ENCODE peak calls at places on chromosomes 11 and 22, in seven cellular contexts. One of them, this sample, is unnamed.

GRCh38 chr11:72789493-72790131 is 4.2 kb downstream of the STARD10 start:
- DNase-seq in suprapubic skin: no peak
- DNase-seq in heart left ventricle: peak; percentile 76
- DNase-seq in Caco-2: no peak
- DNase-seq in tibial artery: no peak
- DNase-seq in GM12865: no peak
- DNase-seq in CD8-positive, alpha-beta T cell: no peak
- DNase-seq in this sample: no peak

GRCh38 chr11:84780689-84781293 is 846.4 kb downstream of the DLG2 start:
- DNase-seq in suprapubic skin: no peak
- DNase-seq in heart left ventricle: no peak
- DNase-seq in Caco-2: no peak
- DNase-seq in tibial artery: no peak
- DNase-seq in GM12865: peak; percentile 5
- DNase-seq in CD8-positive, alpha-beta T cell: no peak
- DNase-seq in this sample: no peak

GRCh38 chr11:45097721-45098493 is 48.5 kb upstream of the PRDM11 start:
- DNase-seq in suprapubic skin: peak; percentile 82
- DNase-seq in heart left ventricle: peak; percentile 75
- DNase-seq in Caco-2: peak; percentile 65
- DNase-seq in tibial artery: peak; percentile 61
- DNase-seq in GM12865: peak; percentile 25
- DNase-seq in CD8-positive, alpha-beta T cell: no peak
- DNase-seq in this sample: no peak

GRCh38 chr11:75637998-75638397 is 30.8 kb downstream of the MAP6 start:
- DNase-seq in suprapubic skin: no peak
- DNase-seq in heart left ventricle: no peak
- DNase-seq in Caco-2: no peak
- DNase-seq in tibial artery: no peak
- DNase-seq in GM12865: no peak
- DNase-seq in CD8-positive, alpha-beta T cell: no peak
- DNase-seq in this sample: no peak

GRCh38 chr11:43550714-43551113 is 129.8 kb upstream of the HSD17B12 start:
- DNase-seq in suprapubic skin: no peak
- DNase-seq in heart left ventricle: no peak
- DNase-seq in Caco-2: no peak
- DNase-seq in tibial artery: no peak
- DNase-seq in GM12865: no peak
- DNase-seq in CD8-positive, alpha-beta T cell: no peak
- DNase-seq in this sample: no peak

GRCh38 chr22:28344893-28345292 is 334.7 kb downstream of the TTC28 start:
- DNase-seq in suprapubic skin: no peak
- DNase-seq in heart left ventricle: no peak
- DNase-seq in Caco-2: no peak
- DNase-seq in tibial artery: no peak
- DNase-seq in GM12865: no peak
- DNase-seq in CD8-positive, alpha-beta T cell: no peak
- DNase-seq in this sample: no peak

GRCh38 chr11:10917802-10918201 is 59.9 kb upstream of the ZBED5 start:
- DNase-seq in suprapubic skin: peak; percentile 18
- DNase-seq in heart left ventricle: no peak
- DNase-seq in Caco-2: no peak
- DNase-seq in tibial artery: no peak
- DNase-seq in GM12865: no peak
- DNase-seq in CD8-positive, alpha-beta T cell: no peak
- DNase-seq in this sample: no peak

GRCh38 chr11:67408437-67409200 is 4.7 kb downstream of the TBC1D10C start:
- DNase-seq in suprapubic skin: no peak
- DNase-seq in heart left ventricle: no peak
- DNase-seq in Caco-2: no peak
- DNase-seq in tibial artery: no peak
- DNase-seq in GM12865: no peak
- DNase-seq in CD8-positive, alpha-beta T cell: no peak
- DNase-seq in this sample: no peak

GRCh38 chr22:37233751-37234631 is 10.1 kb downstream of the RAC2 start:
- DNase-seq in suprapubic skin: no peak
- DNase-seq in heart left ventricle: no peak
- DNase-seq in Caco-2: peak; percentile 25
- DNase-seq in tibial artery: no peak
- DNase-seq in GM12865: no peak
- DNase-seq in CD8-positive, alpha-beta T cell: no peak
- DNase-seq in this sample: no peak

GRCh38 chr11:33751878-33752277 is 15.7 kb upstream of the CD59 start:
- DNase-seq in suprapubic skin: no peak
- DNase-seq in heart left ventricle: no peak
- DNase-seq in Caco-2: no peak
- DNase-seq in tibial artery: no peak
- DNase-seq in GM12865: no peak
- DNase-seq in CD8-positive, alpha-beta T cell: no peak
- DNase-seq in this sample: no peak

GRCh38 chr11:116851631-116852030 is 14.2 kb upstream of the APOA1 start:
- DNase-seq in suprapubic skin: no peak
- DNase-seq in heart left ventricle: no peak
- DNase-seq in Caco-2: no peak
- DNase-seq in tibial artery: no peak
- DNase-seq in GM12865: no peak
- DNase-seq in CD8-positive, alpha-beta T cell: peak; percentile 8
- DNase-seq in this sample: no peak

GRCh38 chr11:70297341-70297740 is 26.9 kb downstream of the PPFIA1 start:
- DNase-seq in suprapubic skin: no peak
- DNase-seq in heart left ventricle: no peak
- DNase-seq in Caco-2: no peak
- DNase-seq in tibial artery: no peak
- DNase-seq in GM12865: no peak
- DNase-seq in CD8-positive, alpha-beta T cell: no peak
- DNase-seq in this sample: no peak

GRCh38 chr11:70637186-70637800 is 239.0 kb downstream of the CTTN start:
- DNase-seq in suprapubic skin: no peak
- DNase-seq in heart left ventricle: no peak
- DNase-seq in Caco-2: no peak
- DNase-seq in tibial artery: no peak
- DNase-seq in GM12865: no peak
- DNase-seq in CD8-positive, alpha-beta T cell: no peak
- DNase-seq in this sample: no peak

GRCh38 chr11:131099013-131099412 is 182.7 kb upstream of the SNX19 start:
- DNase-seq in suprapubic skin: no peak
- DNase-seq in heart left ventricle: no peak
- DNase-seq in Caco-2: no peak
- DNase-seq in tibial artery: no peak
- DNase-seq in GM12865: no peak
- DNase-seq in CD8-positive, alpha-beta T cell: no peak
- DNase-seq in this sample: no peak

GRCh38 chr11:46679252-46680163 is 20.9 kb downstream of the ARHGAP1 start:
- DNase-seq in suprapubic skin: no peak
- DNase-seq in heart left ventricle: no peak
- DNase-seq in Caco-2: no peak
- DNase-seq in tibial artery: no peak
- DNase-seq in GM12865: no peak
- DNase-seq in CD8-positive, alpha-beta T cell: no peak
- DNase-seq in this sample: no peak

GRCh38 chr11:12211331-12212065 is 101.1 kb downstream of the MICAL2 start:
- DNase-seq in suprapubic skin: no peak
- DNase-seq in heart left ventricle: no peak
- DNase-seq in Caco-2: no peak
- DNase-seq in tibial artery: peak; percentile 10
- DNase-seq in GM12865: peak; percentile 57
- DNase-seq in CD8-positive, alpha-beta T cell: no peak
- DNase-seq in this sample: no peak

GRCh38 chr11:127965947-127966668 is 621.2 kb downstream of the ETS1 start:
- DNase-seq in suprapubic skin: no peak
- DNase-seq in heart left ventricle: no peak
- DNase-seq in Caco-2: no peak
- DNase-seq in tibial artery: no peak
- DNase-seq in GM12865: no peak
- DNase-seq in CD8-positive, alpha-beta T cell: no peak
- DNase-seq in this sample: no peak

GRCh38 chr11:75562836-75563484 is 907 bp downstream of the SERPINH1 start:
- DNase-seq in suprapubic skin: no peak
- DNase-seq in heart left ventricle: peak; percentile 78
- DNase-seq in Caco-2: peak; percentile 77
- DNase-seq in tibial artery: no peak
- DNase-seq in GM12865: no peak
- DNase-seq in CD8-positive, alpha-beta T cell: no peak
- DNase-seq in this sample: no peak

GRCh38 chr11:12529793-12530192 is 144.4 kb upstream of the TEAD1 start:
- DNase-seq in suprapubic skin: no peak
- DNase-seq in heart left ventricle: no peak
- DNase-seq in Caco-2: no peak
- DNase-seq in tibial artery: no peak
- DNase-seq in GM12865: no peak
- DNase-seq in CD8-positive, alpha-beta T cell: no peak
- DNase-seq in this sample: no peak

GRCh38 chr11:120102050-120102861 is 35.7 kb downstream of the TRIM29 start:
- DNase-seq in suprapubic skin: no peak
- DNase-seq in heart left ventricle: no peak
- DNase-seq in Caco-2: no peak
- DNase-seq in tibial artery: no peak
- DNase-seq in GM12865: no peak
- DNase-seq in CD8-positive, alpha-beta T cell: no peak
- DNase-seq in this sample: no peak

GRCh38 chr11:1126491-1126926 is 31.2 kb upstream of the MUC5AC start:
- DNase-seq in suprapubic skin: no peak
- DNase-seq in heart left ventricle: peak; percentile 13
- DNase-seq in Caco-2: no peak
- DNase-seq in tibial artery: peak; percentile 10
- DNase-seq in GM12865: no peak
- DNase-seq in CD8-positive, alpha-beta T cell: no peak
- DNase-seq in this sample: no peak

GRCh38 chr11:115612331-115612730 is 108.1 kb upstream of the CADM1 start:
- DNase-seq in suprapubic skin: no peak
- DNase-seq in heart left ventricle: no peak
- DNase-seq in Caco-2: no peak
- DNase-seq in tibial artery: no peak
- DNase-seq in GM12865: no peak
- DNase-seq in CD8-positive, alpha-beta T cell: no peak
- DNase-seq in this sample: no peak

DNA sequence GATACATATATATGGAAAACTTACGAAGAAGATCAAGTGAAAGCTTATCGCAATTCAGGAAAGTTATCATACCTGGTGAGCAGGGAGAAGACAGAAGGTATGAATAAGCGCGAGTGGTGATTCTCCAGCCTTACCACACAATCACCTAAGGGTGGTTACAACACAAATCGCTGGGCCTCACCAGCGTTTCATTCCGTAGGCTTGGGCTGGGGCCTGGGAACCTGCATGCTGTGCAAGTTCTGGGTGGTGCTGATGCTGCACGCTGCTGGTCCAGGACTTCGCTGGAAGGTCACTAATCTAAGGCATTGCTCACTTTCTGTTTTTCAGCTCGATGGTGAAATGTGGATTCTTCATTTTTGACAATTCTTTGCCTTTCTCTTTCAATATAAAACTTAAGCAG is 76.6 kb upstream of the SLC25A18 start:
- DNase-seq in suprapubic skin: no peak
- DNase-seq in heart left ventricle: no peak
- DNase-seq in Caco-2: no peak
- DNase-seq in tibial artery: no peak
- DNase-seq in GM12865: no peak
- DNase-seq in CD8-positive, alpha-beta T cell: no peak
- DNase-seq in this sample: no peak
- TF ChIP-seq CTCF in suprapubic skin: no peak
- TF ChIP-seq CTCF in heart left ventricle: no peak
- TF ChIP-seq CTCF in Caco-2: no peak
- TF ChIP-seq CTCF in tibial artery: no peak
- TF ChIP-seq CTCF in GM12865: no peak
- TF ChIP-seq CTCF in CD8-positive, alpha-beta T cell: no peak
- TF ChIP-seq CTCF in this sample: no peak

GRCh38 chr11:87039371-87039770 is 1.6 kb downstream of the TMEM135 start:
- DNase-seq in suprapubic skin: no peak
- DNase-seq in heart left ventricle: no peak
- DNase-seq in Caco-2: no peak
- DNase-seq in tibial artery: peak; percentile 60
- DNase-seq in GM12865: no peak
- DNase-seq in CD8-positive, alpha-beta T cell: no peak
- DNase-seq in this sample: no peak
- H3K4me3 ChIP-seq in suprapubic skin: peak overlapping the region; percentile 1
- H3K4me3 ChIP-seq in heart left ventricle: peak overlapping the region; percentile 89
- H3K4me3 ChIP-seq in Caco-2: peak overlapping the region; percentile 83
- H3K4me3 ChIP-seq in tibial artery: peak overlapping the region; percentile 74
- H3K4me3 ChIP-seq in GM12865: peak overlapping the region; percentile 99
- H3K4me3 ChIP-seq in CD8-positive, alpha-beta T cell: no peak overlapping the region
- H3K4me3 ChIP-seq in this sample: no peak overlapping the region

DNA sequence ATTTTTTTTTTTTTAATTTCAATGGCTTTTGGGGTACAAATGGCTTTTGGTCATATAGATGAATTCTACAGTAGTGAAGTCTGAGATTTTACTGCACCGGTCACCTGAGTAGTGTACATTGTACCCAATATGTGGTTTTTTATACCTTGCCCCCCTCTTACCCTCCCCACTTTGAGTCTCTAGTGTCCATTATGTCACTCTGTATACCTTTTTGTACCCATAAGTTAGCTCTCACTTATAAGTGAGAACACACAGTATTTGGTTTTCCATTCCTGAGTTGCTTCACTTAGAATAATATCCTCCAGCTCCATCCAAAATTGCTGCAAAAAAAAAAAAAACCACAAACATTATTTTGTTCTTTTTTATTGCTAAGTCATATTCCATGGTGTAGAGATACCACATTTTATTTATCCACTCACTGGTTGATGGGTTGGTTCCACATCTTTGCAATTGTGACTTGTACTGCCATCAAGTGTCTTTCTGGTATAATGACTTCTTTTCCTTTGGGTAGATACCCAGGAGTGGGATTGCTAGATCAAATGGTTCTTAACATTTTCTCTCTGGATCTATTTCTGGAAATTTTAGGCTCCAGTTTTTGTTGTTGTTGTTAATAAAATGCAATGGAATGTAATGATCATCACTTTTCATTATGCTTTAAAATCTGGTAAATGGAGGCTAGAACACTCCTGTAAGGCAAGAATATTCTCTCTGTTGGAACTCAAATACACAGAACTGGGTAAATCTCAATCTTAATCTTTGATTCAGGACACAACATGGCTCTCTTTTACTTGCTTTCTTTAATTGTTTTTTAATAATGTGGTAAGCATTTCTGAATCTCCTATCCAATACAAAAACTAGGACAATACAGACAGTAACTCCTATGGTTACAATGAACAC is 10.3 kb downstream of the NEAT1 start:
- DNase-seq in suprapubic skin: no peak
- DNase-seq in heart left ventricle: no peak
- DNase-seq in Caco-2: no peak
- DNase-seq in tibial artery: no peak
- DNase-seq in GM12865: peak; percentile 56
- DNase-seq in CD8-positive, alpha-beta T cell: no peak
- DNase-seq in this sample: no peak
- TF ChIP-seq CTCF in suprapubic skin: no peak
- TF ChIP-seq CTCF in heart left ventricle: peak; percentile 27
- TF ChIP-seq CTCF in Caco-2: peak; percentile 49
- TF ChIP-seq CTCF in tibial artery: peak; percentile 13
- TF ChIP-seq CTCF in GM12865: peak; percentile 11
- TF ChIP-seq CTCF in CD8-positive, alpha-beta T cell: peak; percentile 71
- TF ChIP-seq CTCF in this sample: peak; percentile 15

DNA sequence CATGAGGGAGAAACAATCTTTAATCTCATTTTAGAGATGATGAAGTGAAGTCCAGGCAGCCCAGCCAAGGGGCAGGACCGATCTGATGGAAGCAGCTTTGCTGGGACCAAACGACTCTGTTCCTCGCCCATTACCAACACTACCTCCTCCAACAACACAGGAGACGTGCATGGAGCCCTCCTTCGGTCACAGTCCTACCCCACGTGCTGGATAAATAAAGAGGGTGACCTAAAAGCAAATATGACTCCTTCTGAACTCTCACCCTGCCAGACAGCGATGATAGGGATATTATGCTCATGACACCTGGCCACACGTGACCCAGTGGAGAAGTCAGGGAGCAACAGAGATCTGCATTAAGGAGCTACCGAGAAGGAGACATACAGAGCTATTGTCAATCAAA is 26.0 kb downstream of the SCGB1A1 start:
- DNase-seq in suprapubic skin: no peak
- DNase-seq in heart left ventricle: no peak
- DNase-seq in Caco-2: no peak
- DNase-seq in tibial artery: no peak
- DNase-seq in GM12865: no peak
- DNase-seq in CD8-positive, alpha-beta T cell: no peak
- DNase-seq in this sample: no peak
- H3K4me3 ChIP-seq in suprapubic skin: peak overlapping the region; percentile 43
- H3K4me3 ChIP-seq in heart left ventricle: peak overlapping the region; percentile 47
- H3K4me3 ChIP-seq in Caco-2: peak overlapping the region; percentile 23
- H3K4me3 ChIP-seq in tibial artery: peak overlapping the region; percentile 54
- H3K4me3 ChIP-seq in GM12865: peak overlapping the region; percentile 47
- H3K4me3 ChIP-seq in CD8-positive, alpha-beta T cell: peak overlapping the region; percentile 37
- H3K4me3 ChIP-seq in this sample: peak overlapping the region; percentile 38